ENCODE peak calls at places on chromosomes 3 and 15, in five cellular contexts. One of them, this sample, is unnamed. For H3K4me1, the result is how much of the 10 kb centered on the place peaks cover.

GRCh38 chr15:73599934-73600333 is 33.3 kb downstream of the NPTN start:
- DNase-seq in foreskin keratinocyte: peak
- DNase-seq in A673: no peak
- DNase-seq in body of pancreas: no peak
- DNase-seq in cardiac muscle cell: no peak
- DNase-seq in this sample: peak

GRCh38 chr15:90227336-90227735 is 6.4 kb downstream of the CIB1 start:
- DNase-seq in foreskin keratinocyte: no peak
- DNase-seq in A673: no peak
- DNase-seq in body of pancreas: no peak
- DNase-seq in cardiac muscle cell: no peak
- DNase-seq in this sample: no peak

GRCh38 chr3:62554264-62554799 is 181.0 kb upstream of the FEZF2 start:
- DNase-seq in foreskin keratinocyte: no peak
- DNase-seq in A673: peak
- DNase-seq in body of pancreas: no peak
- DNase-seq in cardiac muscle cell: peak
- DNase-seq in this sample: no peak

GRCh38 chr15:78340243-78341056 is at the start of gene CRABP1:
- DNase-seq in foreskin keratinocyte: no peak
- DNase-seq in A673: no peak
- DNase-seq in body of pancreas: no peak
- DNase-seq in cardiac muscle cell: no peak
- DNase-seq in this sample: no peak

GRCh38 chr3:194119831-194120230 is 16.1 kb upstream of the HES1 start:
- DNase-seq in foreskin keratinocyte: no peak
- DNase-seq in A673: no peak
- DNase-seq in body of pancreas: no peak
- DNase-seq in cardiac muscle cell: no peak
- DNase-seq in this sample: no peak

GRCh38 chr3:188077160-188077812 is 76.7 kb upstream of the LPP start:
- DNase-seq in foreskin keratinocyte: no peak
- DNase-seq in A673: no peak
- DNase-seq in body of pancreas: no peak
- DNase-seq in cardiac muscle cell: no peak
- DNase-seq in this sample: no peak

GRCh38 chr15:28994830-28995180 is 109.0 kb downstream of the APBA2 start:
- DNase-seq in foreskin keratinocyte: no peak
- DNase-seq in A673: no peak
- DNase-seq in body of pancreas: no peak
- DNase-seq in cardiac muscle cell: no peak
- DNase-seq in this sample: no peak

GRCh38 chr15:74835312-74835823 is 7.6 kb downstream of the ULK3 start:
- DNase-seq in foreskin keratinocyte: peak
- DNase-seq in A673: peak
- DNase-seq in body of pancreas: peak
- DNase-seq in cardiac muscle cell: peak
- DNase-seq in this sample: no peak

GRCh38 chr15:58643996-58644395 is 105.5 kb downstream of the ADAM10 start:
- DNase-seq in foreskin keratinocyte: no peak
- DNase-seq in A673: no peak
- DNase-seq in body of pancreas: no peak
- DNase-seq in cardiac muscle cell: peak
- DNase-seq in this sample: no peak

GRCh38 chr3:76965122-76965725 is 74.7 kb upstream of the ROBO2 start:
- DNase-seq in foreskin keratinocyte: peak
- DNase-seq in A673: no peak
- DNase-seq in body of pancreas: no peak
- DNase-seq in cardiac muscle cell: no peak
- DNase-seq in this sample: no peak

GRCh38 chr3:51539291-51539891 is 872 bp downstream of the RAD54L2 start:
- DNase-seq in foreskin keratinocyte: peak
- DNase-seq in A673: peak
- DNase-seq in body of pancreas: peak
- DNase-seq in cardiac muscle cell: peak
- DNase-seq in this sample: no peak

GRCh38 chr3:64489361-64490044 is 198.3 kb downstream of the ADAMTS9 start:
- DNase-seq in foreskin keratinocyte: peak
- DNase-seq in A673: peak
- DNase-seq in body of pancreas: peak
- DNase-seq in cardiac muscle cell: peak
- DNase-seq in this sample: no peak

GRCh38 chr3:27174530-27174929 is 194.7 kb downstream of the NEK10 start:
- DNase-seq in foreskin keratinocyte: no peak
- DNase-seq in A673: no peak
- DNase-seq in body of pancreas: no peak
- DNase-seq in cardiac muscle cell: no peak
- DNase-seq in this sample: no peak

GRCh38 chr3:71702131-71703024 is 22.8 kb downstream of the EIF4E3 start:
- DNase-seq in foreskin keratinocyte: peak
- DNase-seq in A673: peak
- DNase-seq in body of pancreas: no peak
- DNase-seq in cardiac muscle cell: no peak
- DNase-seq in this sample: no peak

GRCh38 chr15:62110000-62110851 is 43.4 kb downstream of the C2CD4A start:
- DNase-seq in foreskin keratinocyte: peak
- DNase-seq in A673: peak
- DNase-seq in body of pancreas: peak
- DNase-seq in cardiac muscle cell: peak
- DNase-seq in this sample: peak

GRCh38 chr15:80639168-80639555 is 55.9 kb upstream of the ABHD17C start:
- DNase-seq in foreskin keratinocyte: no peak
- DNase-seq in A673: no peak
- DNase-seq in body of pancreas: no peak
- DNase-seq in cardiac muscle cell: no peak
- DNase-seq in this sample: no peak

GRCh38 chr15:28013480-28013879 is 85.6 kb downstream of the OCA2 start:
- DNase-seq in foreskin keratinocyte: no peak
- DNase-seq in A673: no peak
- DNase-seq in body of pancreas: no peak
- DNase-seq in cardiac muscle cell: no peak
- DNase-seq in this sample: no peak

GRCh38 chr15:65631503-65631902 is 9.8 kb downstream of the SLC24A1 start:
- DNase-seq in foreskin keratinocyte: no peak
- DNase-seq in A673: no peak
- DNase-seq in body of pancreas: no peak
- DNase-seq in cardiac muscle cell: no peak
- DNase-seq in this sample: no peak

GRCh38 chr15:78977091-78977571 is 32.3 kb upstream of the CTSH start:
- DNase-seq in foreskin keratinocyte: no peak
- DNase-seq in A673: no peak
- DNase-seq in body of pancreas: no peak
- DNase-seq in cardiac muscle cell: no peak
- DNase-seq in this sample: no peak

GRCh38 chr3:125641901-125642300 is 46.6 kb upstream of the OSBPL11 start:
- DNase-seq in foreskin keratinocyte: no peak
- DNase-seq in A673: no peak
- DNase-seq in body of pancreas: no peak
- DNase-seq in cardiac muscle cell: no peak
- DNase-seq in this sample: no peak

GRCh38 chr3:45547202-45547701 is 47.3 kb upstream of the LIMD1 start:
- DNase-seq in foreskin keratinocyte: no peak
- DNase-seq in A673: no peak
- DNase-seq in body of pancreas: no peak
- DNase-seq in cardiac muscle cell: no peak
- DNase-seq in this sample: no peak

GRCh38 chr3:166304509-166305063 is 467.4 kb upstream of the BCHE start:
- DNase-seq in foreskin keratinocyte: no peak
- DNase-seq in A673: peak
- DNase-seq in body of pancreas: no peak
- DNase-seq in cardiac muscle cell: no peak
- DNase-seq in this sample: no peak

GRCh38 chr15:57462391-57462790 is 86.1 kb downstream of the CGNL1 start:
- DNase-seq in foreskin keratinocyte: no peak
- DNase-seq in A673: peak
- DNase-seq in body of pancreas: no peak
- DNase-seq in cardiac muscle cell: peak
- DNase-seq in this sample: no peak

GRCh38 chr3:115790759-115791158 is 167.4 kb downstream of the GAP43 start:
- DNase-seq in foreskin keratinocyte: peak
- DNase-seq in A673: peak
- DNase-seq in body of pancreas: no peak
- DNase-seq in cardiac muscle cell: peak
- DNase-seq in this sample: peak

GRCh38 chr3:123081718-123082369 is 15.0 kb downstream of the PDIA5 start:
- DNase-seq in foreskin keratinocyte: no peak
- DNase-seq in A673: peak
- DNase-seq in body of pancreas: no peak
- DNase-seq in cardiac muscle cell: peak
- DNase-seq in this sample: no peak

GRCh38 chr3:115233021-115233420 is 85.9 kb upstream of the ZBTB20 start:
- DNase-seq in foreskin keratinocyte: no peak
- DNase-seq in A673: no peak
- DNase-seq in body of pancreas: no peak
- DNase-seq in cardiac muscle cell: no peak
- DNase-seq in this sample: no peak

GRCh38 chr3:192408007-192408655 is 319.2 kb downstream of the FGF12 start:
- DNase-seq in foreskin keratinocyte: peak
- DNase-seq in A673: no peak
- DNase-seq in body of pancreas: peak
- DNase-seq in cardiac muscle cell: peak
- DNase-seq in this sample: no peak

GRCh38 chr3:55406666-55407425 is 80.3 kb downstream of the WNT5A start:
- DNase-seq in foreskin keratinocyte: peak
- DNase-seq in A673: no peak
- DNase-seq in body of pancreas: no peak
- DNase-seq in cardiac muscle cell: no peak
- DNase-seq in this sample: no peak

GRCh38 chr15:97976766-97977503 is 16.4 kb downstream of the ARRDC4 start:
- DNase-seq in foreskin keratinocyte: peak
- DNase-seq in A673: no peak
- DNase-seq in body of pancreas: no peak
- DNase-seq in cardiac muscle cell: no peak
- DNase-seq in this sample: no peak

GRCh38 chr15:43998607-43999006 is 171.8 kb downstream of the WDR76 start:
- DNase-seq in foreskin keratinocyte: peak
- DNase-seq in A673: peak
- DNase-seq in body of pancreas: peak
- DNase-seq in cardiac muscle cell: peak
- DNase-seq in this sample: no peak

GRCh38 chr15:82139823-82140268 is 94.0 kb upstream of the MEX3B start:
- DNase-seq in foreskin keratinocyte: peak
- DNase-seq in A673: peak
- DNase-seq in body of pancreas: no peak
- DNase-seq in cardiac muscle cell: peak
- DNase-seq in this sample: no peak

GRCh38 chr3:61233828-61234227 is 17.4 kb downstream of the FHIT start:
- DNase-seq in foreskin keratinocyte: no peak
- DNase-seq in A673: no peak
- DNase-seq in body of pancreas: no peak
- DNase-seq in cardiac muscle cell: no peak
- DNase-seq in this sample: no peak

GRCh38 chr3:40920041-40920440 is 279.3 kb upstream of the CTNNB1 start:
- DNase-seq in foreskin keratinocyte: peak
- DNase-seq in A673: no peak
- DNase-seq in body of pancreas: no peak
- DNase-seq in cardiac muscle cell: peak
- DNase-seq in this sample: no peak

GRCh38 chr3:195118671-195119070 is 152.3 kb downstream of the XXYLT1 start:
- DNase-seq in foreskin keratinocyte: no peak
- DNase-seq in A673: no peak
- DNase-seq in body of pancreas: no peak
- DNase-seq in cardiac muscle cell: peak
- DNase-seq in this sample: no peak

GRCh38 chr3:195117978-195118581 is 152.9 kb downstream of the XXYLT1 start:
- DNase-seq in foreskin keratinocyte: no peak
- DNase-seq in A673: peak
- DNase-seq in body of pancreas: no peak
- DNase-seq in cardiac muscle cell: peak
- DNase-seq in this sample: no peak

GRCh38 chr3:195119461-195120198 is 151.3 kb downstream of the XXYLT1 start:
- DNase-seq in foreskin keratinocyte: no peak
- DNase-seq in A673: no peak
- DNase-seq in body of pancreas: no peak
- DNase-seq in cardiac muscle cell: peak
- DNase-seq in this sample: no peak

GRCh38 chr3:195122261-195122660 is 148.7 kb downstream of the XXYLT1 start:
- DNase-seq in foreskin keratinocyte: no peak
- DNase-seq in A673: no peak
- DNase-seq in body of pancreas: no peak
- DNase-seq in cardiac muscle cell: no peak
- DNase-seq in this sample: no peak

GRCh38 chr3:195120199-195120556 is 150.8 kb downstream of the XXYLT1 start:
- DNase-seq in foreskin keratinocyte: no peak
- DNase-seq in A673: no peak
- DNase-seq in body of pancreas: no peak
- DNase-seq in cardiac muscle cell: no peak
- DNase-seq in this sample: no peak
- H3K27ac ChIP-seq in foreskin keratinocyte: no peak
- H3K27ac ChIP-seq in A673: no peak
- H3K27ac ChIP-seq in body of pancreas: no peak
- H3K27ac ChIP-seq in cardiac muscle cell: no peak
- H3K27ac ChIP-seq in this sample: peak

DNA sequence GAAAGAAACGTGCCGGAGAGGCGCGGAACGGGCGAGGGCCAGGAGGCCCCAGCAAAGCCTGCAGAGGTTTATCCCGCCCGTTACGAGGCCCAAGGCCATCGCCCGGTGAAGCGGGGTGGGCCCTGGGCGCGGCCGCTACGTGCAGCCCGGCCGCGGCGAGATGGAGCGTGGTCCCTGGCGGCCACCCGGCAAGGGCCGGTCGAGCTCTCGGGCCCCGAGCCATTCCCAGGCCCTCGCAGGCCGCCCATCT is 1.1 kb downstream of the PKM start:
- DNase-seq in foreskin keratinocyte: no peak
- DNase-seq in A673: no peak
- DNase-seq in body of pancreas: no peak
- DNase-seq in cardiac muscle cell: no peak
- DNase-seq in this sample: no peak
- H3K4me1 ChIP-seq in foreskin keratinocyte: under half
- H3K4me1 ChIP-seq in A673: under half
- H3K4me1 ChIP-seq in body of pancreas: under half
- H3K4me1 ChIP-seq in cardiac muscle cell: under half
- H3K4me1 ChIP-seq in this sample: under half

GRCh38 chr3:185460719-185461350 is 38.0 kb downstream of the TMEM41A start:
- DNase-seq in foreskin keratinocyte: peak
- DNase-seq in A673: peak
- DNase-seq in body of pancreas: no peak
- DNase-seq in cardiac muscle cell: peak
- DNase-seq in this sample: peak

GRCh38 chr3:185457376-185457775 is 41.5 kb downstream of the TMEM41A start:
- DNase-seq in foreskin keratinocyte: no peak
- DNase-seq in A673: no peak
- DNase-seq in body of pancreas: no peak
- DNase-seq in cardiac muscle cell: no peak
- DNase-seq in this sample: no peak

GRCh38 chr3:185460283-185460682 is 38.6 kb downstream of the TMEM41A start:
- DNase-seq in foreskin keratinocyte: no peak
- DNase-seq in A673: no peak
- DNase-seq in body of pancreas: no peak
- DNase-seq in cardiac muscle cell: no peak
- DNase-seq in this sample: no peak

GRCh38 chr3:185455860-185456259 is 43.0 kb downstream of the TMEM41A start:
- DNase-seq in foreskin keratinocyte: no peak
- DNase-seq in A673: no peak
- DNase-seq in body of pancreas: no peak
- DNase-seq in cardiac muscle cell: no peak
- DNase-seq in this sample: no peak
- TF ChIP-seq CTCF in foreskin keratinocyte: peak
- TF ChIP-seq CTCF in A673: no peak
- TF ChIP-seq CTCF in body of pancreas: no peak
- TF ChIP-seq CTCF in cardiac muscle cell: peak
- TF ChIP-seq CTCF in this sample: no peak

GRCh38 chr3:74692-75243 is 121.8 kb upstream of the CHL1 start:
- DNase-seq in foreskin keratinocyte: no peak
- DNase-seq in A673: peak
- DNase-seq in body of pancreas: no peak
- DNase-seq in cardiac muscle cell: no peak
- DNase-seq in this sample: no peak
- H3K27ac ChIP-seq in foreskin keratinocyte: no peak
- H3K27ac ChIP-seq in A673: peak
- H3K27ac ChIP-seq in body of pancreas: no peak
- H3K27ac ChIP-seq in cardiac muscle cell: no peak
- H3K27ac ChIP-seq in this sample: no peak

This sample was measured in Panc1.